ENCODE peak calls at places on chromosomes 3 and 15, in seven cellular contexts. G is OCI-LY7, K is left lung, A is uterus, B is testis, D is fibroblast of mammary gland, L is RWPE1. Q is an unnamed sample.

GRCh38 chr3:41418961-41419691 is 219.8 kb downstream of the CTNNB1 start:
- DNase-seq in G (no peak), K (no peak), A (no peak), B (no peak), D (peak), L (no peak), Q (no peak)

GRCh38 chr3:14633819-14634424 is 17.6 kb upstream of the CCDC174 start:
- DNase-seq in G (peak), K (peak), A (no peak), B (peak), D (peak), L (no peak), Q (no peak)

GRCh38 chr15:58203537-58203936 is 65.4 kb downstream of the AQP9 start:
- DNase-seq in G (no peak), K (no peak), A (no peak), B (no peak), D (peak), L (no peak), Q (no peak)

GRCh38 chr15:38072007-38072506 is 137.6 kb downstream of the TMCO5A start:
- DNase-seq in G (no peak), K (no peak), A (no peak), B (no peak), D (no peak), L (no peak), Q (no peak)

GRCh38 chr3:12884104-12884742 is 42.9 kb upstream of the RPL32 start:
- DNase-seq in G (no peak), K (no peak), A (peak), B (peak), D (no peak), L (no peak), Q (no peak)

GRCh38 chr15:68819451-68820204 is 1.1 kb downstream of the ANP32A start:
- DNase-seq in G (peak), K (peak), A (peak), B (peak), D (peak), L (peak), Q (no peak)

GRCh38 chr3:47443611-47443995 is 32.1 kb downstream of the SCAP start:
- DNase-seq in G (no peak), K (no peak), A (no peak), B (no peak), D (no peak), L (peak), Q (no peak)

GRCh38 chr3:105812194-105812586 is 56.6 kb downstream of the CBLB start:
- DNase-seq in G (no peak), K (no peak), A (no peak), B (no peak), D (peak), L (no peak), Q (no peak)

GRCh38 chr3:109806929-109807328 is 469.6 kb upstream of the DPPA4 start:
- DNase-seq in G (peak), K (no peak), A (no peak), B (peak), D (peak), L (no peak), Q (no peak)

GRCh38 chr3:134449277-134449676 is 36.5 kb downstream of the ANAPC13 start:
- DNase-seq in G (peak), K (no peak), A (peak), B (peak), D (peak), L (peak), Q (no peak)

GRCh38 chr3:140545197-140545596 is 132.7 kb upstream of the TRIM42 start:
- DNase-seq in G (no peak), K (no peak), A (no peak), B (no peak), D (no peak), L (no peak), Q (no peak)

GRCh38 chr3:99751649-99752048 is 66.0 kb upstream of the CMSS1 start:
- DNase-seq in G (no peak), K (no peak), A (no peak), B (no peak), D (peak), L (peak), Q (no peak)

GRCh38 chr15:80036067-80036466 is 23.4 kb upstream of the ZFAND6 start:
- DNase-seq in G (no peak), K (no peak), A (no peak), B (no peak), D (no peak), L (no peak), Q (no peak)

GRCh38 chr3:23094890-23095462 is 108.2 kb upstream of the UBE2E2 start:
- DNase-seq in G (no peak), K (no peak), A (no peak), B (no peak), D (peak), L (peak), Q (no peak)

GRCh38 chr15:69996842-69997478 is 100.8 kb downstream of the TLE3 start:
- DNase-seq in G (no peak), K (no peak), A (no peak), B (no peak), D (no peak), L (no peak), Q (no peak)

GRCh38 chr3:42130007-42130328 is 38.8 kb downstream of the TRAK1 start:
- DNase-seq in G (peak), K (no peak), A (no peak), B (no peak), D (no peak), L (no peak), Q (no peak)

DNA sequence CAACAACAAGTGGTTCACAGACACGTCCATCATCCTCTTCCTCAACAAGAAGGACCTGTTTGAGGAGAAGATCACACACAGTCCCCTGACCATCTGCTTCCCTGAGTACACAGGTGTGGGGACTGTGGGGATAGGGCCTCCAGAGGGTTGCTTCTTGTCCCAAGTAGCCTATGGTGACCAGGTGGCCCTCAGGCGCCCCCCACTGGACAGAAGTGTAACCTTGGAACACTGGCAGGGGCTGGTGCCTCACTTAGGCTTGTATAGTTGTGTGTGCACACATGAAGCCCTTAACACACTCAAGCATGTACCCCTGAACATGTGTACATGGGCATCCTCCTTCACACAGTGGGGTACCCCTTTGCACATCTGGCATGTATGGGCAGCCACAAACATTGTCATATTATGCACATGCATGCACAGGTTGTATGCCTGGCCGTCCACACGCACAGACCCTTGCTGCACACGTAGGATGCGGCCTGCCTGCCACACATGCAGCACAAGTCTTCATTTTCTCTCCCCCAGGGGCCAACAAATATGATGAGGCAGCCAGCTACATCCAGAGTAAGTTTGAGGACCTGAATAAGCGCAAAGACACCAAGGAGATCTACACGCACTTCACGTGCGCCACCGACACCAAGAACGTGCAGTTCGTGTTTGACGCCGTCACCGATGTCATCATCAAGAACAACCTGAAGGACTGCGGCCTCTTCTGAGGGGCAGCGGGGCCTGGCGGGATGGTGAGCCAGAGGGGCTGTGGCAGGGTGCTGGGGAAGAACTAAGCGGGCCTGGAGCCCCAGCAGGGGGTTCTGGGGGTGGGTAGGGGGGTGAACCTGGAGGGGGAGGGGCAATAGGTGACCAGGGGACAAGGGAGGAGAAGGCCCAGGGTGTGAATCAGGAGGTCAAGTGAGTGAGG is 11.7 kb upstream of the SEMA3B start:
- DNase-seq in G (peak), K (no peak), A (no peak), B (peak), D (no peak), L (no peak), Q (no peak)
- TF ChIP-seq CTCF in G (peak), K (peak), A (no peak), B (peak), D (peak), L (peak), Q (peak)

GRCh38 chr15:59741274-59741906 is 52.3 kb upstream of the BNIP2 start:
- DNase-seq in G (no peak), K (no peak), A (no peak), B (peak), D (peak), L (peak), Q (no peak)
- TF ChIP-seq CTCF in G (peak), K (no peak), A (no peak), B (no peak), D (peak), L (peak), Q (no peak)

DNA sequence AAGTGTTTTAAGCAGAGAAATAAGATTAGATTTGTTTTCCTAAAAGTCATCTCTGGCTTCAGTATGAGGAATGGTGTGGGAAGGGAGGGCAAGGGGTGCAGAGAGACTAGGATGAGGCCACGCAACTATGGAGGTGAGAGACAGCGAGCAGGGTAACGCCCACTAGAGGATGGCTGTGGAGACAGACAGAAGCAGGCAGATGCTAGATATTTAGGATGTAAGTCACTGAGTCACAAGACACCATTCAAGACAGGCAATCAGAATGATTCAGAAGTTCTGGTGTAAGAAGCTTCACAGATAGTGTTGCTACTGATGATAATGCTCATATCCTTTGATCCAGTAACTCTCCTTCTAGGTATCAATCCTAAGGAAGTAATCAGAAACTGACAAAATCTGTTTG is 19.1 kb downstream of the HSPBAP1 start:
- DNase-seq in G (no peak), K (no peak), A (no peak), B (no peak), D (peak), L (no peak), Q (no peak)
- TF ChIP-seq CTCF in G (peak), K (no peak), A (no peak), B (no peak), D (peak), L (no peak), Q (no peak)

GRCh38 chr3:24683511-24684384 is 189.1 kb upstream of the THRB start:
- DNase-seq in G (no peak), K (no peak), A (peak), B (no peak), D (peak), L (peak), Q (no peak)
- TF ChIP-seq CTCF in G (peak), K (peak), A (peak), B (peak), D (peak), L (peak), Q (peak)

Q was measured in mesothelial cell of epicardium.